ENCODE peak calls at places on chromosomes 13 and 19, in four cellular contexts. Z is IMR-90, O is OCI-LY7, T is GM23338. E is an unnamed sample.

GRCh38 chr19:47074621-47075020 is 26.2 kb upstream of the TMEM160 start:
- DNase-seq in O (no peak), Z (no peak), T (no peak), E (no peak)

GRCh38 chr13:106063591-106064308 is 471.7 kb downstream of the EFNB2 start:
- DNase-seq in T (no peak), O (no peak), Z (peak; percentile 83), E (peak; percentile 91)

GRCh38 chr19:48793271-48793670 is 17.6 kb downstream of the BCAT2 start:
- DNase-seq in O (no peak), T (no peak), Z (no peak), E (no peak)

GRCh38 chr19:45507864-45508680 is 793 bp downstream of the VASP start:
- DNase-seq in T (peak; percentile 86), O (peak; percentile 73), Z (no peak), E (no peak)

GRCh38 chr13:95858286-95859075 is 181.5 kb downstream of the DNAJC3 start:
- DNase-seq in O (no peak), T (no peak), Z (peak; percentile 55), E (peak; percentile 51)

GRCh38 chr19:16587031-16588023 is 15.1 kb upstream of the SLC35E1 start:
- DNase-seq in O (peak; percentile 93), Z (peak; percentile 67), T (peak; percentile 32), E (peak; percentile 58)

GRCh38 chr13:20964904-20965303 is 62.4 kb upstream of the XPO4 start:
- DNase-seq in O (no peak), T (no peak), Z (peak; percentile 58), E (peak; percentile 40)

GRCh38 chr13:46605824-46606554 is 53.0 kb downstream of the LRCH1 start:
- DNase-seq in O (peak; percentile 61), Z (no peak), T (no peak), E (no peak)

GRCh38 chr13:98110749-98111148 is 32.1 kb upstream of the FARP1 start:
- DNase-seq in O (no peak), T (no peak), Z (no peak), E (no peak)

GRCh38 chr13:110618780-110619179 is 3.4 kb downstream of the NAXD start:
- DNase-seq in Z (no peak), O (no peak), T (no peak), E (no peak)

GRCh38 chr13:40288259-40288658 is 378.2 kb downstream of the FOXO1 start:
- DNase-seq in T (no peak), Z (no peak), O (no peak), E (no peak)

GRCh38 chr19:51029718-51030117 is 3.3 kb upstream of the KLK11 start:
- DNase-seq in T (peak; percentile 56), Z (no peak), O (peak; percentile 2), E (no peak)

GRCh38 chr13:73893833-73894232 is 240.4 kb downstream of the KLF12 start:
- DNase-seq in Z (no peak), O (no peak), T (no peak), E (no peak)

GRCh38 chr13:91722267-91722884 is 324.0 kb downstream of the GPC5 start:
- DNase-seq in Z (peak; percentile 18), T (peak; percentile 72), O (peak; percentile 84), E (peak; percentile 11)

GRCh38 chr19:4660181-4660791 is 9.9 kb downstream of the MYDGF start:
- DNase-seq in T (peak; percentile 79), Z (no peak), O (peak; percentile 36), E (no peak)

GRCh38 chr19:36962346-36962745 is 46.2 kb downstream of the ZNF568 start:
- DNase-seq in O (no peak), T (no peak), Z (no peak), E (no peak)

GRCh38 chr19:56748443-56748842 is 76.9 kb upstream of the ZNF835 start:
- DNase-seq in O (peak; percentile 11), T (peak; percentile 11), Z (no peak), E (no peak)

GRCh38 chr13:57704031-57704430 is 72.5 kb downstream of the PCDH17 start:
- DNase-seq in T (no peak), O (no peak), Z (no peak), E (no peak)

GRCh38 chr13:48533986-48534600 is 1.2 kb upstream of the RCBTB2 start:
- DNase-seq in T (no peak), O (no peak), Z (no peak), E (no peak)

GRCh38 chr13:41562083-41562482 is 104.7 kb downstream of the RGCC start:
- DNase-seq in Z (peak; percentile 92), O (no peak), T (no peak), E (peak; percentile 93)
- H3K4me2 ChIP-seq in Z (peak overlapping the region; percentile 28), O (no peak overlapping the region), T (no peak overlapping the region), E (peak overlapping the region; percentile 66)

DNA sequence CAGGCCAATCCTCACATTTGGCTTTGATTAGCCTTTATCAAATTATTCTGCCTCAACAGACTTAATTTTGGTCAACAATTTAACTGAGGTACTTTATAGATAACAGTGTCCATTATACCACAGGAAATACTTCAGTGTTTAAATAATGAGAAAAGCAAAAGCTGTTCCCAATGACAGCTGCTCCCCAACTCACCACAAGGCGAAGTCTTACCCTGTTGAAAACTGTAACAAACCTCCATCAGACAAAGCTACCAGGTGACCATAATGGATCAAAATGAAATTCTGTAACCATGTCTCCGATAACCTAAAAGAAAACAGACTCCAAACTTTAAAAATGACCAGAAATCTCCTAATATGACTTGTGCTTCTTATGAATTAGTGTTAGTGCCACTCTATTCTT is 50.3 kb downstream of the ZNF44 start:
- DNase-seq in O (peak; percentile 20), Z (no peak), T (peak; percentile 48), E (no peak)
- TF ChIP-seq CTCF in O (peak; percentile 67), Z (no peak), T (peak; percentile 57), E (no peak)

GRCh38 chr19:1401889-1402217 is 511 bp upstream of the GAMT start:
- DNase-seq in Z (no peak), O (no peak), T (no peak), E (no peak)
- H2AFZ ChIP-seq in Z (peak overlapping the region; percentile 97), O (no peak overlapping the region), T (peak overlapping the region; percentile 74), E (peak overlapping the region; percentile 75)

DNA sequence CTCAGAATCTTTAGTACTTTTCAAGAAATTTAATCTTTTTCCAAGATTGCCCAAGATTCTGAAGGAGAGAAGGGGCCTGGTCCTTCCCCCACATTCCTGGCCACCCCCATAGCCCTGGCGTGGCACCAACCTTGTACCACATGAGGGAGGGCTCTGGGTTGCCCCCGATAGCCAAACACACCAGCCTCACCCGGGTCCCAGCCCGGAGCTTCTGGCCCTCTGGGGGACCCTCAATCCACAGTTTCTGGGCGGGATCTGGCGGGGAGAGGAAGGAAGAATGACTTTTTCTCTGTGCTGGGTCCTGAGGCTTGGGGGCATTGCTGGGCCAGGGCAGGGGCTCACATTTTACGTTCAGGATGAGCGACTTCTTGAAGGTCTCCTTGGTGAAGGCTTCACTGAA is 4.4 kb downstream of the NPHS1 start:
- DNase-seq in T (no peak), O (no peak), Z (no peak), E (no peak)
- H3K4me2 ChIP-seq in T (no peak overlapping the region), O (no peak overlapping the region), Z (no peak overlapping the region), E (no peak overlapping the region)

GRCh38 chr19:6696239-6696820 is 24.1 kb downstream of the C3 start:
- DNase-seq in Z (no peak), O (no peak), T (no peak), E (no peak)
- TF ChIP-seq CTCF in Z (no peak), O (no peak), T (no peak), E (no peak)

E was measured in astrocyte.